ENCODE peak calls at places on chromosome 12, in seven cellular contexts. One of them, this sample, is unnamed.

GRCh38 chr12:11904124-11904523 is 166.6 kb upstream of the BCL2L14 start:
- DNase-seq in GM19239: no peak
- DNase-seq in left cardiac atrium: no peak
- DNase-seq in Caki2: no peak
- DNase-seq in SK-MEL-5: no peak
- DNase-seq in lower leg skin: no peak
- DNase-seq in GOT3: no peak
- DNase-seq in this sample: no peak

GRCh38 chr12:45483571-45483970 is 245.9 kb upstream of the ARID2 start:
- DNase-seq in GM19239: no peak
- DNase-seq in left cardiac atrium: peak; percentile 43
- DNase-seq in Caki2: no peak
- DNase-seq in SK-MEL-5: no peak
- DNase-seq in lower leg skin: peak; percentile 50
- DNase-seq in GOT3: no peak
- DNase-seq in this sample: no peak

GRCh38 chr12:55132816-55133215 is 6.6 kb downstream of the OR9K2 start:
- DNase-seq in GM19239: no peak
- DNase-seq in left cardiac atrium: no peak
- DNase-seq in Caki2: no peak
- DNase-seq in SK-MEL-5: peak; percentile 10
- DNase-seq in lower leg skin: no peak
- DNase-seq in GOT3: no peak
- DNase-seq in this sample: no peak

GRCh38 chr12:51238037-51238509 is 553 bp upstream of the DAZAP2 start:
- DNase-seq in GM19239: no peak
- DNase-seq in left cardiac atrium: no peak
- DNase-seq in Caki2: no peak
- DNase-seq in SK-MEL-5: no peak
- DNase-seq in lower leg skin: peak; percentile 20
- DNase-seq in GOT3: no peak
- DNase-seq in this sample: no peak

GRCh38 chr12:63846249-63846967 is 1.9 kb downstream of the SRGAP1 start:
- DNase-seq in GM19239: no peak
- DNase-seq in left cardiac atrium: no peak
- DNase-seq in Caki2: peak; percentile 68
- DNase-seq in SK-MEL-5: peak; percentile 38
- DNase-seq in lower leg skin: no peak
- DNase-seq in GOT3: no peak
- DNase-seq in this sample: no peak

GRCh38 chr12:81992461-81992860 is 233.3 kb upstream of the PPFIA2 start:
- DNase-seq in GM19239: no peak
- DNase-seq in left cardiac atrium: no peak
- DNase-seq in Caki2: peak; percentile 16
- DNase-seq in SK-MEL-5: peak; percentile 60
- DNase-seq in lower leg skin: no peak
- DNase-seq in GOT3: no peak
- DNase-seq in this sample: no peak

GRCh38 chr12:3131129-3131528 is 54.0 kb downstream of the TSPAN9 start:
- DNase-seq in GM19239: no peak
- DNase-seq in left cardiac atrium: no peak
- DNase-seq in Caki2: no peak
- DNase-seq in SK-MEL-5: no peak
- DNase-seq in lower leg skin: no peak
- DNase-seq in GOT3: no peak
- DNase-seq in this sample: no peak

GRCh38 chr12:96516472-96517417 is 27.4 kb downstream of the CFAP54 start:
- DNase-seq in GM19239: peak; percentile 28
- DNase-seq in left cardiac atrium: peak; percentile 80
- DNase-seq in Caki2: peak; percentile 50
- DNase-seq in SK-MEL-5: peak; percentile 79
- DNase-seq in lower leg skin: peak; percentile 72
- DNase-seq in GOT3: no peak
- DNase-seq in this sample: peak; percentile 84

GRCh38 chr12:107322063-107322462 is 228.7 kb upstream of the CRY1 start:
- DNase-seq in GM19239: no peak
- DNase-seq in left cardiac atrium: no peak
- DNase-seq in Caki2: no peak
- DNase-seq in SK-MEL-5: no peak
- DNase-seq in lower leg skin: no peak
- DNase-seq in GOT3: no peak
- DNase-seq in this sample: no peak

GRCh38 chr12:11607313-11608081 is 42.0 kb upstream of the ETV6 start:
- DNase-seq in GM19239: no peak
- DNase-seq in left cardiac atrium: no peak
- DNase-seq in Caki2: no peak
- DNase-seq in SK-MEL-5: no peak
- DNase-seq in lower leg skin: no peak
- DNase-seq in GOT3: no peak
- DNase-seq in this sample: no peak

GRCh38 chr12:105287408-105287807 is 43.1 kb upstream of the C12orf75 start:
- DNase-seq in GM19239: no peak
- DNase-seq in left cardiac atrium: no peak
- DNase-seq in Caki2: no peak
- DNase-seq in SK-MEL-5: no peak
- DNase-seq in lower leg skin: no peak
- DNase-seq in GOT3: no peak
- DNase-seq in this sample: no peak

GRCh38 chr12:57340104-57340503 is 89.1 kb upstream of the STAC3 start:
- DNase-seq in GM19239: no peak
- DNase-seq in left cardiac atrium: peak; percentile 76
- DNase-seq in Caki2: no peak
- DNase-seq in SK-MEL-5: peak; percentile 52
- DNase-seq in lower leg skin: peak; percentile 28
- DNase-seq in GOT3: no peak
- DNase-seq in this sample: no peak

GRCh38 chr12:113211160-113211559 is 10.1 kb upstream of the TPCN1 start:
- DNase-seq in GM19239: no peak
- DNase-seq in left cardiac atrium: no peak
- DNase-seq in Caki2: no peak
- DNase-seq in SK-MEL-5: no peak
- DNase-seq in lower leg skin: no peak
- DNase-seq in GOT3: no peak
- DNase-seq in this sample: no peak